ENCODE peak calls at places on chromosome 17, in six cellular contexts. One of them, this sample, is unnamed.

GRCh38 chr17:32267690-32268205 is 2.1 kb downstream of the RHBDL3 start:
- DNase-seq in ascending aorta: no peak
- DNase-seq in body of pancreas: no peak
- DNase-seq in ACHN: no peak
- DNase-seq in stimulated activated CD4-positive, alpha-beta T cell treated with anti-CD3 and anti-CD28 coated beads, Interleukin-1b, Interleukin-23, amount 100 ng/mL, for 24 hours: no peak
- DNase-seq in left lobe of liver: no peak
- DNase-seq in this sample: no peak

GRCh38 chr17:2776589-2777241 is 19.5 kb upstream of the RAP1GAP2 start:
- DNase-seq in left lobe of liver: no peak
- DNase-seq in ACHN: no peak
- DNase-seq in ascending aorta: no peak
- DNase-seq in body of pancreas: no peak
- DNase-seq in stimulated activated CD4-positive, alpha-beta T cell treated with anti-CD3 and anti-CD28 coated beads, Interleukin-1b, Interleukin-23, amount 100 ng/mL, for 24 hours: no peak
- DNase-seq in this sample: peak; percentile 24

GRCh38 chr17:512926-513325 is 160.3 kb upstream of the RPH3AL start:
- DNase-seq in ascending aorta: no peak
- DNase-seq in left lobe of liver: no peak
- DNase-seq in body of pancreas: peak; percentile 37
- DNase-seq in ACHN: no peak
- DNase-seq in stimulated activated CD4-positive, alpha-beta T cell treated with anti-CD3 and anti-CD28 coated beads, Interleukin-1b, Interleukin-23, amount 100 ng/mL, for 24 hours: no peak
- DNase-seq in this sample: no peak

GRCh38 chr17:61238455-61238933 is 161.1 kb upstream of the TBX2 start:
- DNase-seq in left lobe of liver: no peak
- DNase-seq in ACHN: no peak
- DNase-seq in body of pancreas: no peak
- DNase-seq in ascending aorta: no peak
- DNase-seq in stimulated activated CD4-positive, alpha-beta T cell treated with anti-CD3 and anti-CD28 coated beads, Interleukin-1b, Interleukin-23, amount 100 ng/mL, for 24 hours: no peak
- DNase-seq in this sample: no peak

GRCh38 chr17:30513346-30513745 is 36.1 kb downstream of the GOSR1 start:
- DNase-seq in stimulated activated CD4-positive, alpha-beta T cell treated with anti-CD3 and anti-CD28 coated beads, Interleukin-1b, Interleukin-23, amount 100 ng/mL, for 24 hours: no peak
- DNase-seq in ascending aorta: no peak
- DNase-seq in ACHN: no peak
- DNase-seq in body of pancreas: no peak
- DNase-seq in left lobe of liver: no peak
- DNase-seq in this sample: no peak

GRCh38 chr17:42067371-42068180 is 17.2 kb upstream of the C17orf113 start:
- DNase-seq in body of pancreas: peak; percentile 51
- DNase-seq in ascending aorta: peak; percentile 73
- DNase-seq in stimulated activated CD4-positive, alpha-beta T cell treated with anti-CD3 and anti-CD28 coated beads, Interleukin-1b, Interleukin-23, amount 100 ng/mL, for 24 hours: peak; percentile 54
- DNase-seq in left lobe of liver: peak; percentile 71
- DNase-seq in ACHN: peak; percentile 56
- DNase-seq in this sample: peak; percentile 77

GRCh38 chr17:50630524-50631194 is 4.0 kb upstream of the ABCC3 start:
- DNase-seq in stimulated activated CD4-positive, alpha-beta T cell treated with anti-CD3 and anti-CD28 coated beads, Interleukin-1b, Interleukin-23, amount 100 ng/mL, for 24 hours: peak; percentile 29
- DNase-seq in ascending aorta: no peak
- DNase-seq in left lobe of liver: peak; percentile 83
- DNase-seq in body of pancreas: peak; percentile 83
- DNase-seq in ACHN: peak; percentile 57
- DNase-seq in this sample: peak; percentile 94

GRCh38 chr17:58506354-58507080 is 7.9 kb downstream of the MTMR4 start:
- DNase-seq in ascending aorta: no peak
- DNase-seq in ACHN: no peak
- DNase-seq in stimulated activated CD4-positive, alpha-beta T cell treated with anti-CD3 and anti-CD28 coated beads, Interleukin-1b, Interleukin-23, amount 100 ng/mL, for 24 hours: no peak
- DNase-seq in body of pancreas: no peak
- DNase-seq in left lobe of liver: no peak
- DNase-seq in this sample: no peak

GRCh38 chr17:16948587-16949376 is 23.1 kb downstream of the TNFRSF13B start:
- DNase-seq in stimulated activated CD4-positive, alpha-beta T cell treated with anti-CD3 and anti-CD28 coated beads, Interleukin-1b, Interleukin-23, amount 100 ng/mL, for 24 hours: no peak
- DNase-seq in ACHN: no peak
- DNase-seq in left lobe of liver: peak; percentile 23
- DNase-seq in ascending aorta: no peak
- DNase-seq in body of pancreas: no peak
- DNase-seq in this sample: no peak

GRCh38 chr17:34665803-34666763 is 86.7 kb downstream of the TMEM132E start:
- DNase-seq in left lobe of liver: no peak
- DNase-seq in ascending aorta: no peak
- DNase-seq in stimulated activated CD4-positive, alpha-beta T cell treated with anti-CD3 and anti-CD28 coated beads, Interleukin-1b, Interleukin-23, amount 100 ng/mL, for 24 hours: no peak
- DNase-seq in ACHN: no peak
- DNase-seq in body of pancreas: no peak
- DNase-seq in this sample: no peak

GRCh38 chr17:688100-688989 is 26.3 kb downstream of the VPS53 start:
- DNase-seq in left lobe of liver: no peak
- DNase-seq in stimulated activated CD4-positive, alpha-beta T cell treated with anti-CD3 and anti-CD28 coated beads, Interleukin-1b, Interleukin-23, amount 100 ng/mL, for 24 hours: no peak
- DNase-seq in ACHN: peak; percentile 36
- DNase-seq in ascending aorta: no peak
- DNase-seq in body of pancreas: no peak
- DNase-seq in this sample: peak; percentile 37

GRCh38 chr17:27602721-27603445 is 28.1 kb upstream of the LGALS9 start:
- DNase-seq in stimulated activated CD4-positive, alpha-beta T cell treated with anti-CD3 and anti-CD28 coated beads, Interleukin-1b, Interleukin-23, amount 100 ng/mL, for 24 hours: peak; percentile 60
- DNase-seq in left lobe of liver: peak; percentile 76
- DNase-seq in ascending aorta: peak; percentile 82
- DNase-seq in body of pancreas: peak; percentile 78
- DNase-seq in ACHN: peak; percentile 75
- DNase-seq in this sample: peak; percentile 86

GRCh38 chr17:35167046-35167445 is 19.4 kb downstream of the UNC45B start:
- DNase-seq in ACHN: no peak
- DNase-seq in ascending aorta: peak; percentile 34
- DNase-seq in stimulated activated CD4-positive, alpha-beta T cell treated with anti-CD3 and anti-CD28 coated beads, Interleukin-1b, Interleukin-23, amount 100 ng/mL, for 24 hours: no peak
- DNase-seq in body of pancreas: no peak
- DNase-seq in left lobe of liver: no peak
- DNase-seq in this sample: no peak

GRCh38 chr17:50477976-50478375 is 684 bp upstream of the RSAD1 start:
- DNase-seq in ACHN: no peak
- DNase-seq in stimulated activated CD4-positive, alpha-beta T cell treated with anti-CD3 and anti-CD28 coated beads, Interleukin-1b, Interleukin-23, amount 100 ng/mL, for 24 hours: no peak
- DNase-seq in left lobe of liver: no peak
- DNase-seq in ascending aorta: no peak
- DNase-seq in body of pancreas: peak; percentile 17
- DNase-seq in this sample: no peak

GRCh38 chr17:64060331-64060730 is 39.9 kb upstream of the ICAM2 start:
- DNase-seq in ACHN: no peak
- DNase-seq in ascending aorta: no peak
- DNase-seq in body of pancreas: no peak
- DNase-seq in stimulated activated CD4-positive, alpha-beta T cell treated with anti-CD3 and anti-CD28 coated beads, Interleukin-1b, Interleukin-23, amount 100 ng/mL, for 24 hours: no peak
- DNase-seq in left lobe of liver: no peak
- DNase-seq in this sample: no peak

GRCh38 chr17:1779571-1780074 is 17.8 kb downstream of the SERPINF1 start:
- DNase-seq in stimulated activated CD4-positive, alpha-beta T cell treated with anti-CD3 and anti-CD28 coated beads, Interleukin-1b, Interleukin-23, amount 100 ng/mL, for 24 hours: no peak
- DNase-seq in body of pancreas: peak; percentile 66
- DNase-seq in ACHN: peak; percentile 83
- DNase-seq in ascending aorta: peak; percentile 86
- DNase-seq in left lobe of liver: no peak
- DNase-seq in this sample: peak; percentile 73

GRCh38 chr17:57104461-57105175 is 19.6 kb downstream of the AKAP1 start:
- DNase-seq in left lobe of liver: no peak
- DNase-seq in stimulated activated CD4-positive, alpha-beta T cell treated with anti-CD3 and anti-CD28 coated beads, Interleukin-1b, Interleukin-23, amount 100 ng/mL, for 24 hours: no peak
- DNase-seq in body of pancreas: no peak
- DNase-seq in ascending aorta: no peak
- DNase-seq in ACHN: peak; percentile 16
- DNase-seq in this sample: no peak

GRCh38 chr17:4023220-4023619 is 59.0 kb upstream of the ATP2A3 start:
- DNase-seq in stimulated activated CD4-positive, alpha-beta T cell treated with anti-CD3 and anti-CD28 coated beads, Interleukin-1b, Interleukin-23, amount 100 ng/mL, for 24 hours: no peak
- DNase-seq in ascending aorta: no peak
- DNase-seq in body of pancreas: no peak
- DNase-seq in ACHN: no peak
- DNase-seq in left lobe of liver: no peak
- DNase-seq in this sample: no peak

GRCh38 chr17:47131761-47132160 is 57.3 kb downstream of the CDC27 start:
- DNase-seq in ACHN: no peak
- DNase-seq in stimulated activated CD4-positive, alpha-beta T cell treated with anti-CD3 and anti-CD28 coated beads, Interleukin-1b, Interleukin-23, amount 100 ng/mL, for 24 hours: no peak
- DNase-seq in body of pancreas: no peak
- DNase-seq in left lobe of liver: no peak
- DNase-seq in ascending aorta: no peak
- DNase-seq in this sample: no peak

GRCh38 chr17:4896332-4897197 is 2.8 kb upstream of the C17orf107 start:
- DNase-seq in body of pancreas: no peak
- DNase-seq in ascending aorta: no peak
- DNase-seq in ACHN: no peak
- DNase-seq in stimulated activated CD4-positive, alpha-beta T cell treated with anti-CD3 and anti-CD28 coated beads, Interleukin-1b, Interleukin-23, amount 100 ng/mL, for 24 hours: no peak
- DNase-seq in left lobe of liver: no peak
- DNase-seq in this sample: no peak

GRCh38 chr17:76593338-76593737 is 7.7 kb upstream of the ST6GALNAC2 start:
- DNase-seq in body of pancreas: no peak
- DNase-seq in stimulated activated CD4-positive, alpha-beta T cell treated with anti-CD3 and anti-CD28 coated beads, Interleukin-1b, Interleukin-23, amount 100 ng/mL, for 24 hours: no peak
- DNase-seq in left lobe of liver: no peak
- DNase-seq in ACHN: no peak
- DNase-seq in ascending aorta: no peak
- DNase-seq in this sample: no peak

GRCh38 chr17:3935140-3935542 is 18.9 kb upstream of the P2RX1 start:
- DNase-seq in ACHN: peak; percentile 57
- DNase-seq in ascending aorta: no peak
- DNase-seq in body of pancreas: peak; percentile 78
- DNase-seq in stimulated activated CD4-positive, alpha-beta T cell treated with anti-CD3 and anti-CD28 coated beads, Interleukin-1b, Interleukin-23, amount 100 ng/mL, for 24 hours: no peak
- DNase-seq in left lobe of liver: peak; percentile 81
- DNase-seq in this sample: peak; percentile 81

GRCh38 chr17:44961921-44962350 is 6.2 kb downstream of the C1QL1 start:
- DNase-seq in left lobe of liver: no peak
- DNase-seq in ACHN: no peak
- DNase-seq in body of pancreas: no peak
- DNase-seq in stimulated activated CD4-positive, alpha-beta T cell treated with anti-CD3 and anti-CD28 coated beads, Interleukin-1b, Interleukin-23, amount 100 ng/mL, for 24 hours: no peak
- DNase-seq in ascending aorta: no peak
- DNase-seq in this sample: no peak

GRCh38 chr17:31535581-31535981 is 144.1 kb downstream of the RAB11FIP4 start:
- DNase-seq in ACHN: no peak
- DNase-seq in stimulated activated CD4-positive, alpha-beta T cell treated with anti-CD3 and anti-CD28 coated beads, Interleukin-1b, Interleukin-23, amount 100 ng/mL, for 24 hours: no peak
- DNase-seq in left lobe of liver: no peak
- DNase-seq in ascending aorta: no peak
- DNase-seq in body of pancreas: no peak
- DNase-seq in this sample: peak; percentile 60

GRCh38 chr17:78127240-78127887 is 1.2 kb downstream of the TMC6 start:
- DNase-seq in left lobe of liver: peak; percentile 68
- DNase-seq in body of pancreas: peak; percentile 82
- DNase-seq in ACHN: no peak
- DNase-seq in stimulated activated CD4-positive, alpha-beta T cell treated with anti-CD3 and anti-CD28 coated beads, Interleukin-1b, Interleukin-23, amount 100 ng/mL, for 24 hours: no peak
- DNase-seq in ascending aorta: no peak
- DNase-seq in this sample: peak; percentile 75

GRCh38 chr17:74471341-74471740 is 4.9 kb downstream of the CD300A start:
- DNase-seq in body of pancreas: no peak
- DNase-seq in left lobe of liver: no peak
- DNase-seq in stimulated activated CD4-positive, alpha-beta T cell treated with anti-CD3 and anti-CD28 coated beads, Interleukin-1b, Interleukin-23, amount 100 ng/mL, for 24 hours: no peak
- DNase-seq in ACHN: no peak
- DNase-seq in ascending aorta: no peak
- DNase-seq in this sample: no peak

GRCh38 chr17:2337811-2338657 is 733 bp downstream of the SGSM2 start:
- DNase-seq in ACHN: peak; percentile 78
- DNase-seq in stimulated activated CD4-positive, alpha-beta T cell treated with anti-CD3 and anti-CD28 coated beads, Interleukin-1b, Interleukin-23, amount 100 ng/mL, for 24 hours: peak; percentile 38
- DNase-seq in ascending aorta: peak; percentile 83
- DNase-seq in left lobe of liver: peak; percentile 64
- DNase-seq in body of pancreas: peak; percentile 70
- DNase-seq in this sample: peak; percentile 76

GRCh38 chr17:82685291-82685690 is 13.2 kb downstream of the RAB40B start:
- DNase-seq in body of pancreas: no peak
- DNase-seq in ascending aorta: no peak
- DNase-seq in ACHN: no peak
- DNase-seq in stimulated activated CD4-positive, alpha-beta T cell treated with anti-CD3 and anti-CD28 coated beads, Interleukin-1b, Interleukin-23, amount 100 ng/mL, for 24 hours: no peak
- DNase-seq in left lobe of liver: no peak
- DNase-seq in this sample: no peak

GRCh38 chr17:1095093-1095852 is 84.5 kb downstream of the ABR start:
- DNase-seq in body of pancreas: peak; percentile 51
- DNase-seq in ACHN: no peak
- DNase-seq in left lobe of liver: no peak
- DNase-seq in stimulated activated CD4-positive, alpha-beta T cell treated with anti-CD3 and anti-CD28 coated beads, Interleukin-1b, Interleukin-23, amount 100 ng/mL, for 24 hours: no peak
- DNase-seq in ascending aorta: no peak
- DNase-seq in this sample: no peak

GRCh38 chr17:4393806-4394205 is 27.3 kb upstream of the UBE2G1 start:
- DNase-seq in stimulated activated CD4-positive, alpha-beta T cell treated with anti-CD3 and anti-CD28 coated beads, Interleukin-1b, Interleukin-23, amount 100 ng/mL, for 24 hours: no peak
- DNase-seq in body of pancreas: no peak
- DNase-seq in ascending aorta: no peak
- DNase-seq in left lobe of liver: no peak
- DNase-seq in ACHN: no peak
- DNase-seq in this sample: no peak

This sample was measured in transverse colon.